ENCODE peak calls at places on chromosomes 7 and 10, in six cellular contexts. M is endothelial cell; G is OCI-LY7; I is astrocyte; Q is CD8-positive, alpha-beta T cell; U is fibroblast of lung. H is an unnamed sample.

GRCh38 chr10:126903646-126904360 is 1.4 kb upstream of the DOCK1 start:
- DNase-seq in U (no peak), M (no peak), Q (no peak), I (no peak), G (no peak), H (no peak)

GRCh38 chr7:120919466-120919865 is 31.1 kb upstream of the ING3 start:
- DNase-seq in U (no peak), Q (no peak), M (no peak), G (no peak), I (no peak), H (no peak)

GRCh38 chr7:128939861-128940410 is 2.2 kb downstream of the IRF5 start:
- DNase-seq in Q (no peak), I (no peak), M (no peak), U (no peak), G (peak), H (no peak)

GRCh38 chr7:33905389-33906032 is at the start of gene BMPER:
- DNase-seq in U (no peak), I (no peak), G (no peak), M (peak), Q (no peak), H (peak)

GRCh38 chr10:101174319-101174718 is 43.2 kb downstream of the TLX1 start:
- DNase-seq in I (no peak), U (no peak), Q (no peak), M (no peak), G (no peak), H (no peak)

GRCh38 chr10:33657154-33657900 is 322.9 kb upstream of the NRP1 start:
- DNase-seq in G (no peak), I (peak), U (peak), Q (no peak), M (no peak), H (no peak)

GRCh38 chr7:50469181-50469580 is 19.0 kb upstream of the FIGNL1 start:
- DNase-seq in M (no peak), G (no peak), U (no peak), I (no peak), Q (no peak), H (no peak)

GRCh38 chr7:6607651-6608051 is 7.8 kb upstream of the ZNF853 start:
- DNase-seq in U (no peak), I (no peak), M (no peak), G (no peak), Q (no peak), H (no peak)

GRCh38 chr7:36128448-36129047 is 24.5 kb upstream of the EEPD1 start:
- DNase-seq in Q (no peak), I (peak), G (peak), U (peak), M (no peak), H (peak)

GRCh38 chr10:116120688-116121087 is 152.3 kb downstream of the GFRA1 start:
- DNase-seq in Q (no peak), U (no peak), M (peak), G (no peak), I (no peak), H (peak)

GRCh38 chr7:11665381-11665780 is 166.6 kb downstream of the THSD7A start:
- DNase-seq in M (no peak), I (no peak), Q (no peak), U (peak), G (no peak), H (no peak)

GRCh38 chr10:62414359-62414758 is 40.2 kb downstream of the ZNF365 start:
- DNase-seq in G (no peak), M (no peak), I (no peak), U (no peak), Q (no peak), H (no peak)

GRCh38 chr7:7323352-7323751 is 141.0 kb downstream of the C1GALT1 start:
- DNase-seq in Q (no peak), U (no peak), M (no peak), G (no peak), I (no peak), H (no peak)

GRCh38 chr7:138632384-138632783 is 68.8 kb downstream of the SVOPL start:
- DNase-seq in I (no peak), M (no peak), Q (no peak), G (no peak), U (no peak), H (no peak)

GRCh38 chr10:73648252-73648651 is 7.0 kb upstream of the MYOZ1 start:
- DNase-seq in U (peak), I (no peak), Q (no peak), M (no peak), G (no peak), H (no peak)

GRCh38 chr7:137932881-137933269 is 69.0 kb downstream of the CREB3L2 start:
- DNase-seq in I (peak), G (no peak), U (peak), M (no peak), Q (no peak), H (no peak)

GRCh38 chr7:2808891-2809660 is 35.0 kb downstream of the GNA12 start:
- DNase-seq in I (no peak), M (no peak), U (no peak), G (no peak), Q (no peak), H (no peak)

GRCh38 chr10:100872034-100872791 is 40.5 kb upstream of the SLF2 start:
- DNase-seq in Q (no peak), M (peak), I (peak), U (peak), G (peak), H (peak)

GRCh38 chr10:49012603-49013002 is 73.0 kb upstream of the LRRC18 start:
- DNase-seq in I (no peak), G (peak), M (no peak), Q (no peak), U (no peak), H (no peak)
- TF ChIP-seq CTCF in I (no peak), G (peak), M (no peak), Q (no peak), U (no peak), H (no peak)

GRCh38 chr10:132357286-132358058 is 25.5 kb downstream of the LRRC27 start:
- DNase-seq in Q (no peak), U (no peak), M (no peak), G (no peak), I (no peak), H (no peak)

GRCh38 chr10:132360766-132361447 is 28.9 kb downstream of the LRRC27 start:
- DNase-seq in I (no peak), G (peak), Q (no peak), U (no peak), M (peak), H (peak)

GRCh38 chr10:132362151-132362611 is 30.2 kb downstream of the LRRC27 start:
- DNase-seq in Q (no peak), G (no peak), I (no peak), U (no peak), M (no peak), H (no peak)

GRCh38 chr10:132361581-132362101 is 29.6 kb downstream of the LRRC27 start:
- DNase-seq in I (no peak), U (no peak), M (no peak), G (no peak), Q (no peak), H (no peak)

GRCh38 chr10:132359305-132360040 is 27.5 kb downstream of the LRRC27 start:
- DNase-seq in Q (no peak), I (no peak), U (no peak), M (no peak), G (no peak), H (no peak)
- TF ChIP-seq CTCF in Q (no peak), I (no peak), U (no peak), M (no peak), G (no peak), H (no peak)

DNA sequence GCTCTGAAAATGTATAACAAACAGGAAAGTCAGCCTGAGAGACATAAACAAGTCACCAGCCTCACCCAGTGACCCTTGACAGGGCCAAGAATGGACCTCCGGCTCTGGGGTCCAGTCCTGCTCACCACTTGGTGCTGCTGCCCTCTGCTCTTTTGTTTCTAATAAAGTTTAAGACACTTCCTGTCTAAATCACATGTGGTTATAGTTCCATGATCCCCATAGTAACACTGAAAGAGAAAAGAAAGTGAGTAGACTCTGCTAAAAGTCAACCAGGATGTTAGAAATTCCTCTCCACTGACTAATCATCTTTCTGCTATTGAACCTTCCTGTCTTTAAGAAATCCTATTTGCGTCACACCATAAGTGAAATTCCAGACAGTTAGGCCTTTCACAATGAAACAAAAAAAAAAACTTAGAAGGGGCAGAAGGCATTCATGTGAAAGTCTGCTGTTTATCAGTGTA is 179.2 kb upstream of the BET1 start:
- DNase-seq in U (peak), M (no peak), I (peak), Q (no peak), G (no peak), H (no peak)
- TF ChIP-seq CTCF in U (no peak), M (no peak), I (no peak), Q (no peak), G (no peak), H (no peak)

GRCh38 chr10:104127411-104127810 is 5.4 kb downstream of the SFR1 start:
- DNase-seq in G (peak), Q (peak), M (no peak), I (no peak), U (no peak), H (no peak)
- TF ChIP-seq CTCF in G (peak), Q (no peak), M (peak), I (no peak), U (peak), H (peak)

GRCh38 chr7:140996-141395 is 51.4 kb upstream of the FAM20C start:
- DNase-seq in I (no peak), Q (no peak), M (no peak), U (no peak), G (no peak), H (no peak)

GRCh38 chr7:142248-142955 is 50.0 kb upstream of the FAM20C start:
- DNase-seq in M (no peak), I (no peak), G (no peak), Q (no peak), U (peak), H (no peak)

GRCh38 chr7:139121-139520 is 53.2 kb upstream of the FAM20C start:
- DNase-seq in I (no peak), Q (no peak), U (no peak), G (no peak), M (no peak), H (no peak)

GRCh38 chr7:137094-137861 is 55.1 kb upstream of the FAM20C start:
- DNase-seq in M (no peak), U (no peak), G (no peak), I (no peak), Q (no peak), H (no peak)

GRCh38 chr7:139561-140243 is 52.7 kb upstream of the FAM20C start:
- DNase-seq in M (no peak), U (no peak), G (no peak), I (no peak), Q (no peak), H (no peak)
- TF ChIP-seq CTCF in M (no peak), U (no peak), G (no peak), I (no peak), Q (no peak), H (no peak)

GRCh38 chr7:151697515-151697895 is 177.8 kb upstream of the RHEB start:
- DNase-seq in G (no peak), M (no peak), I (no peak), Q (no peak), U (no peak), H (no peak)

GRCh38 chr7:151694828-151695580 is 175.3 kb upstream of the RHEB start:
- DNase-seq in U (no peak), I (no peak), G (no peak), M (no peak), Q (no peak), H (no peak)

GRCh38 chr7:151697942-151698341 is 178.2 kb upstream of the RHEB start:
- DNase-seq in I (no peak), U (no peak), Q (no peak), M (no peak), G (no peak), H (no peak)

GRCh38 chr7:151695856-151696555 is 176.3 kb upstream of the RHEB start:
- DNase-seq in I (no peak), Q (no peak), M (no peak), G (no peak), U (no peak), H (no peak)

GRCh38 chr7:151696738-151697514 is 177.2 kb upstream of the RHEB start:
- DNase-seq in G (no peak), Q (no peak), M (no peak), I (no peak), U (no peak), H (no peak)
- TF ChIP-seq CTCF in G (no peak), Q (no peak), M (no peak), I (no peak), U (no peak), H (no peak)

GRCh38 chr7:157459966-157460365 is 123.2 kb downstream of the DNAJB6 start:
- DNase-seq in U (no peak), M (no peak), I (no peak), Q (no peak), G (no peak), H (no peak)
- TF ChIP-seq CTCF in U (no peak), M (no peak), I (no peak), Q (no peak), G (no peak), H (no peak)

GRCh38 chr7:105067691-105068090 is 53.7 kb downstream of the KMT2E start:
- DNase-seq in Q (no peak), M (no peak), U (no peak), I (no peak), G (no peak), H (no peak)
- TF ChIP-seq CTCF in Q (no peak), M (no peak), U (no peak), I (no peak), G (no peak), H (no peak)

GRCh38 chr7:124130-124949 is 68.0 kb upstream of the FAM20C start:
- DNase-seq in M (no peak), I (no peak), U (no peak), G (no peak), Q (no peak), H (no peak)
- TF ChIP-seq CTCF in M (no peak), I (no peak), U (no peak), G (peak), Q (no peak), H (no peak)

DNA sequence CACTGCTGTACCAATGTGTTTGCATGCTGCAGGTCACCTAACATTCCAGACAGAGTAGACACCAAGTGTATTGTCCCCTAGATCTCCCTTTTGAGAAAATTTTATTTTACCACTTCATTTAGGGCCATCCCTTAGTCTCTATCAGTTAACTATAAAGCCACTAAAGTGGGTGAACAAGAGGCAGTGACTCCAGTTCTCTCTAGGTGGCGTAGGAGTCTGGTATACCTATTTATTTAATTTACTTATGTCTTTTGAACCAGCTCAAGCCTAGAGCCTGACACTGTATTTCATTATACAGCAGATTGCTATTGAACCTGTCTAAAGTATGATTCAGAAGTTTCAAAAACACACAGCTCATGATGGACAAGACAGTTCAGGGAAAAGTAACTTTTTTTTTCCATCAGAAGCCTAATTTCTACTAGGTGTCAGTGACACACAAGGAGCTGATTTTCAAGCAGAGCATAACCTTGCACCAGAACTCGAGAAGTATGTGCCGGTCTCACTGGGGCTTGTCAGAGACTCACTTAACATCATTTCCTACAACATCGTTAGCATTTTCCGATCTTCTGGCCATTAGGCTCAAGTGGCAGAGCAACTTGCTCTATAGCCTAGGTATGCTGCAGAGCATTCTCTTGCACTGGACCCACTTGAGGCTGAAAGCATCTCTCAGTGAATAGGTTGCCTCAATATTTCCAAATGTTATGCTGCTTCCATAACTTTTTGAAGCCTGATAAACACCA is 175.4 kb downstream of the CDC14C start:
- DNase-seq in U (no peak), I (no peak), G (peak), M (no peak), Q (no peak), H (no peak)
- TF ChIP-seq CTCF in U (no peak), I (no peak), G (peak), M (no peak), Q (no peak), H (peak)